ENCODE peak calls at places on chromosome 20, in six cellular contexts. C, S, U, K, B and D are unnamed samples.
A peak's percentile ranks its signal among the peaks of the same experiment; 100 is the strongest.

GRCh38 chr20:47487175-47487917 is 14.3 kb upstream of the NCOA3 start:
- DNase-seq in K (no peak), C (no peak), B (no peak), U (peak; percentile 84), S (no peak), D (peak; percentile 21)

GRCh38 chr20:63778857-63779256 is 39.3 kb downstream of the SLC2A4RG start:
- DNase-seq in K (no peak), S (no peak), U (no peak), C (no peak), B (no peak), D (no peak)

GRCh38 chr20:53567379-53567778 is 26.3 kb downstream of the ZNF217 start:
- DNase-seq in U (no peak), B (no peak), S (no peak), K (no peak), C (no peak), D (no peak)

GRCh38 chr20:3612795-3613560 is 50.2 kb downstream of the GFRA4 start:
- DNase-seq in B (no peak), U (no peak), C (no peak), K (no peak), S (no peak), D (no peak)

GRCh38 chr20:63695419-63696310 is 787 bp upstream of the TNFRSF6B start:
- DNase-seq in C (no peak), S (no peak), U (no peak), K (no peak), B (no peak), D (peak; percentile 67)

GRCh38 chr20:17934141-17934862 is 34.3 kb downstream of the SNX5 start:
- DNase-seq in B (no peak), S (no peak), K (no peak), C (no peak), U (no peak), D (no peak)

GRCh38 chr20:21238400-21238799 is 64.7 kb upstream of the XRN2 start:
- DNase-seq in B (no peak), S (no peak), C (no peak), K (no peak), U (no peak), D (no peak)

GRCh38 chr20:20369353-20370086 is 1.6 kb downstream of the INSM1 start:
- DNase-seq in U (peak; percentile 65), S (peak; percentile 19), C (peak; percentile 52), B (no peak), K (no peak), D (peak; percentile 57)

GRCh38 chr20:49677777-49678758 is 35.6 kb downstream of the B4GALT5 start:
- DNase-seq in C (no peak), U (no peak), S (no peak), K (no peak), B (no peak), D (no peak)

GRCh38 chr20:62114894-62115293 is 7.4 kb upstream of the LSM14B start:
- DNase-seq in B (no peak), S (no peak), U (no peak), C (no peak), K (no peak), D (no peak)

GRCh38 chr20:44039147-44039546 is 124.5 kb downstream of the TOX2 start:
- DNase-seq in C (no peak), U (no peak), S (no peak), B (no peak), K (no peak), D (no peak)

GRCh38 chr20:32034581-32035397 is 17.3 kb upstream of the HCK start:
- DNase-seq in S (no peak), K (no peak), B (no peak), U (no peak), C (no peak), D (no peak)

GRCh38 chr20:18537651-18538050 is 29.6 kb upstream of the SMIM26 start:
- DNase-seq in B (no peak), U (no peak), C (no peak), S (no peak), K (no peak), D (no peak)

GRCh38 chr20:555933-556332 is 12.3 kb upstream of the CSNK2A1 start:
- DNase-seq in U (no peak), C (peak; percentile 25), B (no peak), K (no peak), S (no peak), D (peak; percentile 42)

GRCh38 chr20:1163105-1163504 is 21.7 kb downstream of the TMEM74B start:
- DNase-seq in C (no peak), K (no peak), U (no peak), S (no peak), B (no peak), D (no peak)

GRCh38 chr20:53040678-53041674 is 68.8 kb downstream of the TSHZ2 start:
- DNase-seq in K (no peak), S (peak; percentile 16), U (no peak), C (peak; percentile 90), B (no peak), D (peak; percentile 41)

GRCh38 chr20:55253765-55254164 is 751.6 kb downstream of the CBLN4 start:
- DNase-seq in B (no peak), S (no peak), C (no peak), K (no peak), U (no peak), D (no peak)

GRCh38 chr20:35008411-35009342 is 53.0 kb downstream of the MYH7B start:
- DNase-seq in S (peak; percentile 84), K (no peak), B (no peak), C (no peak), U (no peak), D (no peak)

GRCh38 chr20:57654998-57655811 is 35.0 kb upstream of the ZBP1 start:
- DNase-seq in C (no peak), K (no peak), U (peak; percentile 51), S (no peak), B (no peak), D (no peak)

GRCh38 chr20:39939241-39939865 is 749.7 kb downstream of the MAFB start:
- DNase-seq in S (no peak), K (no peak), C (no peak), U (no peak), B (no peak), D (no peak)

GRCh38 chr20:46631874-46632446 is 19.3 kb downstream of the SLC13A3 start:
- DNase-seq in K (no peak), U (no peak), S (no peak), B (no peak), C (no peak), D (no peak)

GRCh38 chr20:55415567-55416142 is 589.7 kb downstream of the CBLN4 start:
- DNase-seq in C (no peak), U (no peak), K (peak; percentile 14), S (no peak), B (no peak), D (no peak)

GRCh38 chr20:38902601-38903000 is 23.6 kb upstream of the FAM83D start:
- DNase-seq in S (no peak), U (no peak), K (no peak), B (no peak), C (no peak), D (no peak)

GRCh38 chr20:56698749-56699148 is 69.6 kb downstream of the TFAP2C start:
- DNase-seq in C (no peak), U (no peak), B (no peak), K (no peak), S (no peak), D (no peak)

GRCh38 chr20:38477747-38478146 is 5.1 kb downstream of the RALGAPB start:
- DNase-seq in K (no peak), B (no peak), U (no peak), S (no peak), C (no peak), D (no peak)

GRCh38 chr20:44888226-44889103 is 3.0 kb downstream of the YWHAB start:
- DNase-seq in K (peak; percentile 44), B (no peak), S (no peak), C (no peak), U (no peak), D (no peak)

GRCh38 chr20:7818477-7818876 is 121.8 kb downstream of the HAO1 start:
- DNase-seq in C (no peak), B (no peak), S (no peak), U (no peak), K (no peak), D (no peak)

GRCh38 chr20:25083773-25084615 is 2.1 kb upstream of the VSX1 start:
- DNase-seq in B (no peak), C (peak; percentile 10), K (no peak), U (peak; percentile 53), S (no peak), D (no peak)

GRCh38 chr20:2151805-2152727 is 50.4 kb downstream of the STK35 start:
- DNase-seq in U (no peak), C (no peak), S (no peak), B (no peak), K (no peak), D (peak; percentile 9)

GRCh38 chr20:17933711-17934110 is 34.9 kb downstream of the SNX5 start:
- DNase-seq in U (no peak), B (no peak), K (no peak), S (no peak), C (no peak), D (no peak)

GRCh38 chr20:32613596-32614053 is 28.5 kb upstream of the NOL4L start:
- DNase-seq in B (no peak), U (no peak), S (no peak), C (no peak), K (no peak), D (no peak)

GRCh38 chr20:44264287-44264686 is 17.2 kb downstream of the GDAP1L1 start:
- DNase-seq in K (no peak), S (no peak), C (no peak), U (no peak), B (no peak), D (no peak)

GRCh38 chr20:50193851-50194830 is 3.5 kb downstream of the CEBPB start:
- DNase-seq in U (no peak), K (no peak), C (no peak), S (no peak), B (no peak), D (no peak)